ENCODE peak calls at places on chromosomes 4 and X, in ten cellular contexts. K is KBM-7; Q is CD8-positive, alpha-beta T cell; V is cardiac muscle cell; H is effector memory CD4-positive, alpha-beta T cell; M is central memory CD4-positive, alpha-beta T cell; F is GM13976; T is fibroblast of lung; D is neural crest cell; Y is H9. U is an unnamed sample.

GRCh38 chrX:54422168-54422567 is 18.0 kb upstream of the TSR2 start:
- DNase-seq in K (no peak), Q (no peak), V (no peak), H (no peak), M (no peak), F (no peak), T (no peak), D (no peak), Y (no peak), U (no peak)

GRCh38 chrX:37755073-37755472 is 24.8 kb upstream of the CYBB start:
- DNase-seq in K (peak), Q (no peak), V (no peak), H (peak), M (peak), F (no peak), T (no peak), D (no peak), Y (no peak), U (no peak)

GRCh38 chr4:37682701-37683401 is 3.3 kb downstream of the RELL1 start:
- DNase-seq in K (peak), Q (no peak), V (no peak), H (no peak), M (peak), F (peak), T (no peak), D (no peak), Y (no peak), U (no peak)

GRCh38 chr4:107098403-107098802 is 62.3 kb upstream of the DKK2 start:
- DNase-seq in K (no peak), Q (no peak), V (no peak), H (no peak), M (no peak), F (no peak), T (no peak), D (no peak), Y (peak), U (no peak)

GRCh38 chrX:34656842-34657780 is at the start of gene TMEM47:
- DNase-seq in K (peak), Q (no peak), V (peak), H (no peak), M (no peak), F (no peak), T (peak), D (peak), Y (peak), U (no peak)

GRCh38 chr4:109910261-109910660 is 2.4 kb upstream of the EGF start:
- DNase-seq in K (no peak), Q (no peak), V (no peak), H (no peak), M (no peak), F (no peak), T (no peak), D (no peak), Y (no peak), U (no peak)

GRCh38 chrX:66633541-66633940 is 5.3 kb downstream of the EDA2R start:
- DNase-seq in K (no peak), Q (no peak), V (peak), H (no peak), M (no peak), F (no peak), T (peak), D (no peak), Y (no peak), U (no peak)

GRCh38 chrX:23907106-23907495 is 637 bp downstream of the APOO start:
- DNase-seq in K (no peak), Q (no peak), V (no peak), H (no peak), M (no peak), F (no peak), T (no peak), D (no peak), Y (no peak), U (no peak)

GRCh38 chrX:120401301-120401700 is 39.4 kb downstream of the ATP1B4 start:
- DNase-seq in K (no peak), Q (no peak), V (peak), H (no peak), M (no peak), F (no peak), T (no peak), D (no peak), Y (no peak), U (no peak)

GRCh38 chr4:41304221-41304620 is 47.5 kb downstream of the UCHL1 start:
- DNase-seq in K (no peak), Q (no peak), V (no peak), H (no peak), M (no peak), F (no peak), T (no peak), D (no peak), Y (no peak), U (no peak)

U was measured in omental fat pad.